ENCODE peak calls at places on chromosomes 3 and 15, in five cellular contexts. E is cardiac fibroblast, O is psoas muscle, B is fibroblast of lung, C is GM12878. I is an unnamed sample.

GRCh38 chr15:94745371-94745770 is 514.0 kb downstream of the MCTP2 start:
- DNase-seq in E (no peak), O (no peak), B (peak), C (no peak), I (no peak)

GRCh38 chr3:149839874-149840273 is 26.9 kb downstream of the RNF13 start:
- DNase-seq in E (no peak), O (no peak), B (no peak), C (no peak), I (no peak)

GRCh38 chr3:40333416-40333815 is 23.9 kb downstream of the EIF1B start:
- DNase-seq in E (no peak), O (no peak), B (no peak), C (no peak), I (no peak)

GRCh38 chr3:44323341-44323955 is 15.1 kb upstream of the TCAIM start:
- DNase-seq in E (peak), O (peak), B (peak), C (no peak), I (peak)

GRCh38 chr3:194395767-194396527 is 3.1 kb downstream of the GP5 start:
- DNase-seq in E (no peak), O (peak), B (no peak), C (no peak), I (no peak)

GRCh38 chr3:192795021-192795420 is 67.7 kb upstream of the FGF12 start:
- DNase-seq in E (peak), O (no peak), B (peak), C (no peak), I (no peak)

GRCh38 chr3:194488007-194488742 is 1.4 kb upstream of the ATP13A3 start:
- DNase-seq in E (peak), O (no peak), B (peak), C (no peak), I (no peak)

GRCh38 chr15:75154461-75155062 is 47.1 kb upstream of the C15orf39 start:
- DNase-seq in E (no peak), O (no peak), B (no peak), C (no peak), I (no peak)

GRCh38 chr15:41866263-41866703 is 27.6 kb downstream of the SPTBN5 start:
- DNase-seq in E (no peak), O (no peak), B (no peak), C (no peak), I (no peak)

GRCh38 chr3:169886671-169887070 is 16.9 kb upstream of the LRRC31 start:
- DNase-seq in E (peak), O (peak), B (peak), C (no peak), I (peak)

GRCh38 chr15:100259266-100259665 is 82.5 kb downstream of the ADAMTS17 start:
- DNase-seq in E (no peak), O (no peak), B (no peak), C (no peak), I (no peak)

GRCh38 chr3:147378186-147378503 is 28.2 kb downstream of the ZIC4 start:
- DNase-seq in E (no peak), O (no peak), B (no peak), C (no peak), I (no peak)

GRCh38 chr3:194496217-194496881 is 9.5 kb upstream of the ATP13A3 start:
- DNase-seq in E (no peak), O (no peak), B (no peak), C (no peak), I (no peak)

GRCh38 chr3:106345353-106346027 is 476.7 kb upstream of the CBLB start:
- DNase-seq in E (peak), O (no peak), B (peak), C (no peak), I (peak)

GRCh38 chr15:87805117-87805820 is 451.3 kb downstream of the NTRK3 start:
- DNase-seq in E (no peak), O (no peak), B (no peak), C (no peak), I (no peak)

GRCh38 chr15:65416845-65417416 is 5.8 kb downstream of the IGDCC4 start:
- DNase-seq in E (no peak), O (peak), B (peak), C (no peak), I (no peak)

GRCh38 chr15:51801391-51801835 is 28.0 kb upstream of the TMOD3 start:
- DNase-seq in E (peak), O (peak), B (peak), C (no peak), I (peak)

GRCh38 chr3:109125902-109126301 is 8.0 kb upstream of the MORC1 start:
- DNase-seq in E (no peak), O (no peak), B (no peak), C (no peak), I (no peak)

GRCh38 chr3:156024904-156025303 is 95.5 kb upstream of the KCNAB1 start:
- DNase-seq in E (peak), O (no peak), B (peak), C (no peak), I (no peak)

GRCh38 chr3:157129782-157130137 is 30.2 kb downstream of the CCNL1 start:
- DNase-seq in E (peak), O (no peak), B (peak), C (no peak), I (no peak)

GRCh38 chr3:121951291-121951690 is 57.1 kb downstream of the SLC15A2 start:
- DNase-seq in E (no peak), O (no peak), B (no peak), C (no peak), I (no peak)

GRCh38 chr3:122926322-122926721 is 101.2 kb downstream of the SEMA5B start:
- DNase-seq in E (no peak), O (no peak), B (no peak), C (no peak), I (no peak)

GRCh38 chr15:65049418-65049840 is 4.2 kb downstream of the SLC51B start:
- DNase-seq in E (peak), O (peak), B (peak), C (peak), I (peak)

GRCh38 chr15:51726302-51727073 is 11.0 kb downstream of the LYSMD2 start:
- DNase-seq in E (peak), O (peak), B (peak), C (no peak), I (peak)

GRCh38 chr3:179421500-179421899 is 29.8 kb downstream of the GNB4 start:
- DNase-seq in E (peak), O (no peak), B (peak), C (no peak), I (no peak)
- TF ChIP-seq CTCF in E (peak), O (peak), B (peak), C (peak), I (peak)

DNA sequence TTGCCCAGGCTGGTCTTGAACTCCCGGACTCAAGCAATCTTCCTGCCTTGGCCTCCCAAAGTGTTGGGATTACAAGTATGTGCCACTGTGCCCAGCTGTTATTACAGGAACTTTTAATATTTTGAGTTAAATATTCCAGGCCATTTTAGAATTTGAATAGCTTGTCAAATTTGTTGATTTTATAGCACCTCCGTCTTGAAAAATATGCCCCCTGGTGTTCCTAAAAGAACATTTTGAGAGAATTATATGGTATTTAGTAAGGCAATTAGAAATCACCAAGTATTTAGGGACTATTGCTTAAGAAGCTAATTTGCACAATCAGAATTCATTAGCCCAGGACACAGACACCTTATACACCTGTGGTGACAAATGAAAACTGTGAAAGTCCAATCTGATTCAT is 23.7 kb downstream of the PDE8A start:
- DNase-seq in E (peak), O (no peak), B (no peak), C (no peak), I (no peak)
- TF ChIP-seq CTCF in E (no peak), O (no peak), B (no peak), C (no peak), I (no peak)

DNA sequence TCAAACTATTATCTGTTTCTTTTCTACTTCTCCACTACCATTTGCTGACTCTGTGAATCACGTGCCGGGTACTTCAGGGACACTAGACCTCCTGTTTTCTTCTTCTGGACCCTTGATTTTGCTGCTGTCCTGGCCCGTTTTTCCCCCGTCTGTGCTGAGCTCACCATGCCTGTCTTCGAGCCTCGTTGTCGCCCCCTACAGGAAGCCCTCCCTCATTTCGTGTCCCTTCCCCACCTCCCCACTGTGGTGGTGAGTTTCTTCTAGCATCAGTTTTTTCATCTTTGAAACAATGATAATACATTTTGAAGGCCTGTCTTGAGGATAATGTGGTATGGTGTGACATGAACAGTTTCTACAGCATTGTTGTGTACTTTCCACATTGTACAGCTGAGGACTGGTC is 12.8 kb downstream of the GABRG3 start:
- DNase-seq in E (no peak), O (no peak), B (no peak), C (no peak), I (no peak)
- TF ChIP-seq CTCF in E (no peak), O (no peak), B (no peak), C (no peak), I (no peak)

GRCh38 chr3:37474936-37475335 is 300.6 kb upstream of the LRRFIP2 start:
- DNase-seq in E (peak), O (peak), B (no peak), C (no peak), I (no peak)

GRCh38 chr3:37477275-37477674 is 302.9 kb upstream of the LRRFIP2 start:
- DNase-seq in E (no peak), O (no peak), B (no peak), C (no peak), I (no peak)

GRCh38 chr3:37475435-37475834 is 301.1 kb upstream of the LRRFIP2 start:
- DNase-seq in E (peak), O (no peak), B (no peak), C (no peak), I (no peak)

GRCh38 chr3:37480003-37480402 is 305.6 kb upstream of the LRRFIP2 start:
- DNase-seq in E (no peak), O (no peak), B (no peak), C (no peak), I (no peak)

DNA sequence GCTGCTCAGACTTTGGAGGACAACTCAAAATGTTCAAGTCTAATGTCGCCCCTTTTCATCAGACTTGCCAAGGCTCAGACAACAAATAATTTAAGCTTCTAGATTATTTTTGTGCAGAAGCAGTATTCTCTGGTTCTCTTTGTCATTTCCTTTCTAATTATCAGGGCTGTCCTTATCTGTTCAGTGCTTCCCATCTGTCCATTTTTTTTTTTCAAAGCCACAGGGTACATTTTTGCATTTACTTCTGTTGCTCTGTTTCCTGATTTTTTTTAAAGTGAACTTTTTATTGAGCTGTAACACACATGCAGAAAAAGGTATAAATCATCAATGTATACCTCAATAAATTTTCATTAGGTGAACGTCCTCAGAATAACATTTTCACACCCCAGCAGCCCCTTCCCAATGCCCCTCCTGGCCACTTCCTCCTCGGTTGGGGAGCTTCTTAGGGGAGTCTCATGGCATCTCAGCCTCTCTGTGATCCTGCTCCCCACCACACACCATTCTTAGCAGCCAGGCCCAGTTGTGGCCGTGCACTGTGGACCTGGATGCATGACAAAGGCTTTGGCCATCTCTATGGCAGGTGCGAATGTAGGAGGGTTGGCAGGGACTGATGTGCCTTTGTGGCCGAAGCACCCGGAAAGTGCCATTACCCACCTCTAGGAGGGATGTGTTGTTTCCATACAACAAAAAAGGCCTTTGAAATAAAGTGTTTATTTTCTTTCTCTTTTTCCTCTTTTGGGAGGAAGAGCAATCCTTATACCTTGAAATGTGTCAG is 303.5 kb upstream of the LRRFIP2 start:
- DNase-seq in E (no peak), O (no peak), B (no peak), C (no peak), I (no peak)
- TF ChIP-seq CTCF in E (no peak), O (no peak), B (no peak), C (no peak), I (no peak)

GRCh38 chr3:52014613-52015012 is 18.9 kb upstream of the RPL29 start:
- DNase-seq in E (no peak), O (peak), B (no peak), C (no peak), I (no peak)
- TF ChIP-seq CTCF in E (peak), O (no peak), B (peak), C (no peak), I (peak)

GRCh38 chr15:27757050-27757449 is 342.1 kb downstream of the OCA2 start:
- DNase-seq in E (no peak), O (no peak), B (peak), C (no peak), I (no peak)
- TF ChIP-seq CTCF in E (no peak), O (no peak), B (no peak), C (no peak), I (no peak)

DNA sequence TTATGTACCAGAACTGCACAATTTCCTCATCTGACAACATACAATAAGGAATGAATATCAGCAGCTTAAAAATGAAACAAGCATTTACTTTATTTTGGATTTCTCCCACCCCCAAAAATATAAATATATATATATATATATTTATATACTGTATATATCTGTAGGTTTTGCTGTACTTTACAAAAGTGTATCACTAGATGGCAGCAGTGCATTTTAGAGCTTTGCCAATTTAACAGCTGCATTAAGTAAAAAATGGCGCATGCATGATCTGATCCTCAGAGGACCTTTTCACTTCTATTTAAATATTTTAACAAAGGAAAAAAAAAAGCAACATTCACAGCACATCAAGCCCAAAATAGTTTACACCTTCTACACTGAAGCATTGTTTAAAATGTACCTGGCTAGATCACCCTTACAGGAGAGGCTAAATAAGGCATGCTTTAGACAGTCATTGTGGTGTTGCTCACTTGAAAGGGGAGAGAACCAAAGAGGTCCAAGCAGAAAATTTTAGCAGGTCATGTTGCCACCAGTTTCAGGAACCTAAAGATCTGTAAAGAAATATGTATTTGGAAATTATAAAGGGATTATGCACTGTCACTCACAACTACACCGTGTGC is 72.6 kb downstream of the NPTN start:
- DNase-seq in E (peak), O (no peak), B (peak), C (peak), I (peak)
- TF ChIP-seq CTCF in E (peak), O (peak), B (peak), C (peak), I (peak)

I was measured in astrocyte of the cerebellum.